ENCODE peak calls at places on chromosomes 11 and 22, in six cellular contexts. I is activated naive CD4-positive, alpha-beta T cell treated with anti-CD3 and anti-CD28 coated beads for 36 hours; H is right lobe of liver; W is NCI-H2171 treated with DMSO at 0.1 percent for 48 hours; B is AG10803; O is AG04450. C is an unnamed sample.

GRCh38 chr22:21455334-21456089 is 11.7 kb upstream of the TMEM191C start:
- DNase-seq in I (no peak), H (peak), W (no peak), B (no peak), O (no peak), C (no peak)

GRCh38 chr22:39089928-39090327 is 7.1 kb upstream of the APOBEC3H start:
- DNase-seq in I (no peak), H (no peak), W (no peak), B (no peak), O (no peak), C (no peak)

GRCh38 chr22:36027579-36027959 is 1.1 kb downstream of the RBFOX2 start:
- DNase-seq in I (peak), H (no peak), W (peak), B (no peak), O (no peak), C (no peak)

GRCh38 chr11:66371627-66372415 is at the start of gene SLC29A2:
- DNase-seq in I (peak), H (no peak), W (peak), B (no peak), O (no peak), C (no peak)

GRCh38 chr11:75786101-75786736 is 17.6 kb downstream of the DGAT2 start:
- DNase-seq in I (no peak), H (peak), W (no peak), B (no peak), O (no peak), C (no peak)

GRCh38 chr22:23834406-23834805 is 4.4 kb downstream of the DERL3 start:
- DNase-seq in I (no peak), H (no peak), W (no peak), B (no peak), O (no peak), C (no peak)

GRCh38 chr11:79011357-79011756 is 429.5 kb downstream of the TENM4 start:
- DNase-seq in I (no peak), H (no peak), W (no peak), B (no peak), O (no peak), C (no peak)

GRCh38 chr22:29691636-29692326 is 28.0 kb upstream of the CABP7 start:
- DNase-seq in I (no peak), H (no peak), W (peak), B (no peak), O (no peak), C (no peak)

GRCh38 chr22:20239063-20239950 is 28.8 kb downstream of the RTN4R start:
- DNase-seq in I (no peak), H (no peak), W (peak), B (peak), O (no peak), C (no peak)

GRCh38 chr22:29838599-29838956 is 504 bp upstream of the ASCC2 start:
- DNase-seq in I (no peak), H (no peak), W (no peak), B (no peak), O (no peak), C (no peak)

GRCh38 chr22:22591348-22592299 is 32.6 kb upstream of the PRAME start:
- DNase-seq in I (no peak), H (no peak), W (no peak), B (no peak), O (no peak), C (no peak)

GRCh38 chr11:8612522-8612921 is 18.5 kb upstream of the STK33 start:
- DNase-seq in I (no peak), H (no peak), W (peak), B (no peak), O (no peak), C (no peak)

GRCh38 chr11:120151536-120151935 is 13.6 kb upstream of the TRIM29 start:
- DNase-seq in I (no peak), H (no peak), W (no peak), B (no peak), O (no peak), C (no peak)

GRCh38 chr22:33865248-33865647 is 55.0 kb downstream of the LARGE1 start:
- DNase-seq in I (no peak), H (no peak), W (no peak), B (no peak), O (no peak), C (no peak)

C was measured in astrocyte of the cerebellum.